ENCODE peak calls at places on chromosomes 11 and 22, in nine cellular contexts. G is GM23248; O is A549; Y is naive thymus-derived CD4-positive, alpha-beta T cell; Z is HCT116; J is neuronal stem cell; V is ovary; K is mucosa of descending colon; F is PC-9. U is an unnamed sample. For H3K4me1, the result is how much of the 10 kb centered on the place peaks cover.

GRCh38 chr11:126543691-126544090 is 188.2 kb downstream of the ST3GAL4 start:
- DNase-seq in G (no peak), O (no peak), Y (no peak), Z (no peak), J (no peak), V (no peak), K (no peak), F (no peak), U (no peak)

GRCh38 chr11:18168372-18168771 is 4.3 kb upstream of the MRGPRX4 start:
- DNase-seq in G (no peak), O (no peak), Y (no peak), Z (no peak), J (no peak), V (no peak), K (no peak), F (no peak), U (no peak)

GRCh38 chr22:20967697-20968201 is 694 bp downstream of the AIFM3 start:
- DNase-seq in G (no peak), O (no peak), Y (no peak), Z (no peak), J (no peak), V (no peak), K (no peak), F (no peak), U (no peak)

GRCh38 chr11:111776398-111777093 is 10.4 kb upstream of the PPP2R1B start:
- DNase-seq in G (no peak), O (no peak), Y (no peak), Z (no peak), J (no peak), V (no peak), K (no peak), F (no peak), U (no peak)

GRCh38 chr11:101034076-101034475 is 95.5 kb downstream of the PGR start:
- DNase-seq in G (no peak), O (no peak), Y (no peak), Z (no peak), J (no peak), V (peak), K (no peak), F (no peak), U (no peak)

GRCh38 chr11:45089251-45089650 is 57.2 kb upstream of the PRDM11 start:
- DNase-seq in G (peak), O (peak), Y (no peak), Z (no peak), J (no peak), V (peak), K (peak), F (peak), U (peak)

GRCh38 chr22:46137218-46137766 is 13.0 kb upstream of the PPARA start:
- DNase-seq in G (no peak), O (no peak), Y (no peak), Z (no peak), J (no peak), V (peak), K (no peak), F (no peak), U (no peak)

GRCh38 chr11:129800655-129801054 is 15.0 kb upstream of the TMEM45B start:
- DNase-seq in G (no peak), O (no peak), Y (no peak), Z (no peak), J (no peak), V (no peak), K (no peak), F (no peak), U (no peak)

GRCh38 chr11:47607380-47607779 is 13.2 kb upstream of the C1QTNF4 start:
- DNase-seq in G (peak), O (no peak), Y (no peak), Z (no peak), J (no peak), V (peak), K (no peak), F (no peak), U (no peak)

GRCh38 chr11:67504023-67504949 is 877 bp downstream of the PITPNM1 start:
- DNase-seq in G (peak), O (no peak), Y (no peak), Z (no peak), J (peak), V (no peak), K (no peak), F (no peak), U (peak)

GRCh38 chr11:67439321-67440228 is 2.1 kb upstream of the PTPRCAP start:
- DNase-seq in G (peak), O (peak), Y (no peak), Z (no peak), J (no peak), V (no peak), K (peak), F (no peak), U (no peak)

GRCh38 chr22:49291169-49291568 is 536.5 kb downstream of the BRD1 start:
- DNase-seq in G (no peak), O (no peak), Y (no peak), Z (no peak), J (no peak), V (no peak), K (no peak), F (no peak), U (no peak)

GRCh38 chr11:61892085-61892370 is 683 bp upstream of the FADS3 start:
- DNase-seq in G (no peak), O (no peak), Y (peak), Z (no peak), J (no peak), V (no peak), K (no peak), F (no peak), U (no peak)

GRCh38 chr22:41621099-41621910 is at the start of gene XRCC6:
- DNase-seq in G (peak), O (peak), Y (peak), Z (peak), J (peak), V (peak), K (peak), F (peak), U (peak)

GRCh38 chr11:76069061-76069460 is 137.2 kb downstream of the WNT11 start:
- DNase-seq in G (no peak), O (no peak), Y (no peak), Z (no peak), J (no peak), V (no peak), K (no peak), F (no peak), U (no peak)

GRCh38 chr11:131537196-131537595 is 166.8 kb downstream of the NTM start:
- DNase-seq in G (no peak), O (no peak), Y (no peak), Z (no peak), J (no peak), V (no peak), K (no peak), F (no peak), U (no peak)

GRCh38 chr11:1749787-1750351 is 526 bp downstream of the IFITM10 start:
- DNase-seq in G (peak), O (no peak), Y (no peak), Z (no peak), J (no peak), V (no peak), K (no peak), F (no peak), U (peak)

GRCh38 chr22:43945632-43946390 is 9.4 kb upstream of the SAMM50 start:
- DNase-seq in G (peak), O (peak), Y (peak), Z (peak), J (peak), V (no peak), K (peak), F (no peak), U (peak)

GRCh38 chr11:64766881-64767280 is 7.1 kb upstream of the PYGM start:
- DNase-seq in G (no peak), O (no peak), Y (no peak), Z (no peak), J (no peak), V (peak), K (peak), F (no peak), U (no peak)

GRCh38 chr11:47087801-47088200 is 88.9 kb downstream of the ARFGAP2 start:
- DNase-seq in G (no peak), O (no peak), Y (no peak), Z (no peak), J (no peak), V (no peak), K (no peak), F (no peak), U (no peak)

GRCh38 chr11:64358907-64359711 is at the start of gene RPS6KA4:
- DNase-seq in G (peak), O (peak), Y (no peak), Z (no peak), J (peak), V (peak), K (peak), F (peak), U (peak)

GRCh38 chr11:32821917-32822560 is 7.7 kb upstream of the PRRG4 start:
- DNase-seq in G (no peak), O (no peak), Y (no peak), Z (no peak), J (no peak), V (no peak), K (no peak), F (no peak), U (no peak)

GRCh38 chr11:64745523-64746328 is 1.8 kb upstream of the RASGRP2 start:
- DNase-seq in G (peak), O (peak), Y (peak), Z (no peak), J (peak), V (peak), K (peak), F (no peak), U (peak)

GRCh38 chr11:7892751-7893356 is 38.2 kb downstream of the OR10A6 start:
- DNase-seq in G (peak), O (peak), Y (peak), Z (peak), J (peak), V (no peak), K (no peak), F (peak), U (no peak)

GRCh38 chr22:33331017-33331416 is 272.8 kb upstream of the SYN3 start:
- DNase-seq in G (no peak), O (no peak), Y (no peak), Z (no peak), J (no peak), V (no peak), K (no peak), F (no peak), U (no peak)

GRCh38 chr11:2674681-2675131 is 25.1 kb downstream of the KCNQ1OT1 start:
- DNase-seq in G (no peak), O (no peak), Y (no peak), Z (no peak), J (no peak), V (peak), K (no peak), F (no peak), U (no peak)

GRCh38 chr22:23142546-23143105 is 836 bp upstream of the RSPH14 start:
- DNase-seq in G (no peak), O (no peak), Y (no peak), Z (no peak), J (no peak), V (no peak), K (no peak), F (no peak), U (no peak)

GRCh38 chr11:44944181-44944852 is 6.4 kb downstream of the TP53I11 start:
- DNase-seq in G (no peak), O (no peak), Y (no peak), Z (no peak), J (no peak), V (no peak), K (no peak), F (no peak), U (no peak)

GRCh38 chr11:106087815-106088435 is 10.5 kb downstream of the AASDHPPT start:
- DNase-seq in G (peak), O (peak), Y (peak), Z (peak), J (peak), V (peak), K (peak), F (peak), U (peak)

GRCh38 chr11:74671520-74672196 is 59.6 kb downstream of the CHRDL2 start:
- DNase-seq in G (peak), O (peak), Y (no peak), Z (no peak), J (no peak), V (no peak), K (no peak), F (no peak), U (peak)

GRCh38 chr11:23931443-23931842 is 565.4 kb upstream of the LUZP2 start:
- DNase-seq in G (no peak), O (no peak), Y (no peak), Z (no peak), J (no peak), V (no peak), K (no peak), F (no peak), U (no peak)

GRCh38 chr22:44898236-44898635 is 111.6 kb downstream of the PHF21B start:
- DNase-seq in G (no peak), O (no peak), Y (no peak), Z (no peak), J (no peak), V (no peak), K (no peak), F (no peak), U (no peak)

GRCh38 chr11:131760191-131760951 is 390.0 kb downstream of the NTM start:
- DNase-seq in G (peak), O (no peak), Y (no peak), Z (no peak), J (no peak), V (no peak), K (no peak), F (no peak), U (no peak)

GRCh38 chr11:110128161-110128560 is 35.0 kb downstream of the ZC3H12C start:
- DNase-seq in G (peak), O (no peak), Y (no peak), Z (no peak), J (peak), V (no peak), K (no peak), F (no peak), U (no peak)

GRCh38 chr22:29071261-29072045 is 1.4 kb upstream of the KREMEN1 start:
- DNase-seq in G (peak), O (peak), Y (no peak), Z (no peak), J (peak), V (peak), K (peak), F (no peak), U (peak)

GRCh38 chr11:62983536-62984199 is 1.1 kb downstream of the SLC22A6 start:
- DNase-seq in G (no peak), O (no peak), Y (no peak), Z (no peak), J (no peak), V (no peak), K (no peak), F (no peak), U (no peak)

GRCh38 chr11:13026722-13027121 is 17.6 kb downstream of the RASSF10 start:
- DNase-seq in G (no peak), O (no peak), Y (no peak), Z (no peak), J (no peak), V (no peak), K (no peak), F (no peak), U (no peak)

GRCh38 chr22:22535662-22536061 is 15.6 kb upstream of the ZNF280A start:
- DNase-seq in G (no peak), O (no peak), Y (no peak), Z (no peak), J (no peak), V (no peak), K (no peak), F (no peak), U (no peak)

GRCh38 chr11:12824281-12825041 is 150.2 kb downstream of the TEAD1 start:
- DNase-seq in G (no peak), O (no peak), Y (no peak), Z (no peak), J (no peak), V (peak), K (peak), F (no peak), U (no peak)

GRCh38 chr11:116656011-116656410 is 116.8 kb downstream of the BUD13 start:
- DNase-seq in G (no peak), O (no peak), Y (no peak), Z (no peak), J (no peak), V (no peak), K (no peak), F (no peak), U (no peak)

GRCh38 chr11:66315498-66315885 is 1.4 kb downstream of the CD248 start:
- DNase-seq in G (peak), O (no peak), Y (no peak), Z (no peak), J (no peak), V (no peak), K (no peak), F (no peak), U (no peak)
- H3K4me1 ChIP-seq in G (under half), O (under half), Y (under half), Z (under half), J (under half), V (under half), K (under half), F (under half), U (under half)

GRCh38 chr11:128482512-128483191 is 104.7 kb downstream of the ETS1 start:
- DNase-seq in G (peak), O (no peak), Y (peak), Z (no peak), J (no peak), V (no peak), K (no peak), F (no peak), U (no peak)
- H3K4me3 ChIP-seq in G (peak), O (no peak), Y (peak), Z (no peak), J (no peak), V (no peak), K (no peak), F (no peak), U (no peak)

GRCh38 chr11:72240461-72241289 is 3.3 kb downstream of the PHOX2A start:
- DNase-seq in G (peak), O (no peak), Y (no peak), Z (no peak), J (no peak), V (no peak), K (no peak), F (no peak), U (no peak)

GRCh38 chr11:72238492-72239295 is 5.3 kb downstream of the PHOX2A start:
- DNase-seq in G (no peak), O (no peak), Y (no peak), Z (no peak), J (no peak), V (no peak), K (no peak), F (no peak), U (no peak)

GRCh38 chr11:72241290-72241781 is 2.6 kb downstream of the PHOX2A start:
- DNase-seq in G (no peak), O (no peak), Y (no peak), Z (no peak), J (no peak), V (no peak), K (no peak), F (no peak), U (no peak)

GRCh38 chr11:72239296-72239848 is 4.6 kb downstream of the PHOX2A start:
- DNase-seq in G (peak), O (no peak), Y (no peak), Z (no peak), J (no peak), V (peak), K (peak), F (no peak), U (peak)

DNA sequence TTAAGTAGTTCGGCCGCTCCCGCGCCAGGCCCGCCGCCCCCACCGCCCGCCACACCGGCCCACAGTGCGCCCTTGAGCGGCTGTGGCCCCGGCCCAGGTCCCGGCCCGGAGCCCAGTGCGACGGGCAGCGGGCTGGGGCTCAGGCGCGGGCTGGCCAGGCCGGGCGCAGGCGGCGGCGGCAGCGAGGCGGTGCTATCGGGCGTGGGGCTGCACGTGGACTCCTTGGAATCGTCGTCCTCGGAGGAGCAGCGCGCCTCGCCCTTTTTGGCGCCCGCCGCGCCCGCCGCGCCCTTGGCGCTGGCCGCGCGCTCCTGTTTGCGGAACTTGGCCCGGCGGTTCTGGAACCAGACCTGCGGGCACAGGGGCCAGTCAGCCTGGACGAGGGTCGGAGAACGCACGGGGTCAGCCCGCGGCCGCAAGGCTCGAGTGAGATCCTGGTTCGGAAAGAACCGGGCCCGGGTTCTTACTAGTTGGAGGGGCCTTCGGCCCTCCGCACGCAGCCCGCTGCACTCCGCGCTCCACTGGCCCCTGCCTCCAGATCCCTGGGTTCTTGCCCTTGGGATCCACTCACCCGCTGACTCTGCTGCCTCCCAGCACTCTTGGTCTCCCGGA is 4.0 kb downstream of the PHOX2A start:
- DNase-seq in G (peak), O (no peak), Y (no peak), Z (no peak), J (no peak), V (peak), K (peak), F (no peak), U (peak)
- H3K4me1 ChIP-seq in G (under half), O (under half), Y (under half), Z (under half), J (under half), V (under half), K (under half), F (under half), U (under half)

GRCh38 chr11:128732471-128733277 is 38.8 kb downstream of the FLI1 start:
- DNase-seq in G (no peak), O (no peak), Y (no peak), Z (no peak), J (no peak), V (no peak), K (no peak), F (no peak), U (no peak)

GRCh38 chr11:128733440-128734115 is 39.7 kb downstream of the FLI1 start:
- DNase-seq in G (no peak), O (no peak), Y (no peak), Z (no peak), J (peak), V (no peak), K (no peak), F (no peak), U (no peak)

GRCh38 chr11:128737704-128738103 is 43.8 kb downstream of the FLI1 start:
- DNase-seq in G (no peak), O (no peak), Y (no peak), Z (no peak), J (no peak), V (no peak), K (no peak), F (no peak), U (no peak)

GRCh38 chr11:128735935-128736610 is 42.2 kb downstream of the FLI1 start:
- DNase-seq in G (no peak), O (no peak), Y (peak), Z (no peak), J (no peak), V (no peak), K (no peak), F (no peak), U (no peak)

GRCh38 chr11:128734439-128735224 is 40.8 kb downstream of the FLI1 start:
- DNase-seq in G (no peak), O (no peak), Y (no peak), Z (no peak), J (no peak), V (no peak), K (no peak), F (no peak), U (no peak)
- H3K4me3 ChIP-seq in G (no peak), O (no peak), Y (peak), Z (no peak), J (no peak), V (no peak), K (no peak), F (no peak), U (no peak)

DNA sequence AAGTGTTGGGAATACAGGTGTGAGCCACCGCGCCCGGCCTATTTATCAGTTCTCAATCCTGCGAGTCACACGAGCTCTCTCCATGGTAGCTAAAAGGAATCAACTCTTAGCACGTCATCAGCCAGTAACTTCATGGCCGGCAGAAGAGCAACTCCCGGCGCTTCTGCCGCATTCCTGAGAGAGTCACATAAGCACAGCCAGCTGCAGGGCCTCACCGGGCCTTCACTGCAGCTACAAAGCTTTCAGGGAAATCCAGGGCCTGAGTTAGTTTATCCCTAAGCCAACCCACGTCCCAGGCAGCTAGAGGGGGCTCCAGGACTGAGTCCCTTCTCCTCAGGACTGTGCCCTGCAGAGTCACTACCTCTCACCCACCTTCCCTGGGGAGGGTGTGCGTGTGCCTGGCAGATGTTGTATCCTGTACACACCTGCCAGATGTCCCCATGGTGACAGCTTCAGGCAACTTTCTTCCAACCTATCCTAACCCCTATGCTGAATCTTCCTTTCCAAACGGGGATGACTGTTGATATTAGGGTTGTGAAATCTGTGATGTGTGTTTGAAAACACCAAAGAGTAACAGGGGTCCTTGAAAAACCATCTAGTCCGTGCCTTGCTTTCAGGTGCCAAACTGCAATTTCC is 45.9 kb upstream of the ARFGAP3 start:
- DNase-seq in G (no peak), O (no peak), Y (no peak), Z (no peak), J (no peak), V (peak), K (no peak), F (no peak), U (no peak)
- H3K4me1 ChIP-seq in G (under half), O (under half), Y (under half), Z (under half), J (under half), V (under half), K (under half), F (under half), U (under half)

GRCh38 chr11:83918471-83918870 is 632.3 kb upstream of the CCDC90B start:
- DNase-seq in G (no peak), O (no peak), Y (no peak), Z (no peak), J (no peak), V (no peak), K (no peak), F (no peak), U (no peak)
- H3K4me3 ChIP-seq in G (no peak), O (no peak), Y (no peak), Z (no peak), J (no peak), V (no peak), K (no peak), F (no peak), U (no peak)

U was measured in aorta.